ENCODE peak calls at places on chromosomes 5 and 9, in six cellular contexts. A is lung, Z is mucosa of descending colon, O is pancreas, C is fibroblast of pulmonary artery, U is MM.1S. M is an unnamed sample.

GRCh38 chr9:134556531-134557068 is 85.0 kb upstream of the COL5A1 start:
- DNase-seq in C (peak; percentile 39), Z (peak; percentile 13), U (no peak), O (no peak), A (no peak), M (no peak)

GRCh38 chr5:137218896-137219295 is 280.2 kb downstream of the SPOCK1 start:
- DNase-seq in O (no peak), A (no peak), C (peak; percentile 8), Z (no peak), U (no peak), M (no peak)

GRCh38 chr5:36820900-36821299 is 55.7 kb upstream of the NIPBL start:
- DNase-seq in O (no peak), A (no peak), C (no peak), Z (no peak), U (no peak), M (no peak)

GRCh38 chr5:32096891-32097592 is 77.1 kb downstream of the GOLPH3 start:
- DNase-seq in Z (no peak), U (no peak), C (no peak), O (no peak), A (no peak), M (no peak)

GRCh38 chr5:87322381-87322780 is 54.7 kb downstream of the RASA1 start:
- DNase-seq in C (no peak), U (no peak), O (no peak), Z (no peak), A (no peak), M (no peak)

GRCh38 chr5:2756764-2757163 is 5.3 kb upstream of the IRX2 start:
- DNase-seq in Z (no peak), U (no peak), A (no peak), C (no peak), O (no peak), M (no peak)

GRCh38 chr5:62127098-62127736 is 178.8 kb upstream of the KIF2A start:
- DNase-seq in O (no peak), A (no peak), U (no peak), C (no peak), Z (no peak), M (no peak)

GRCh38 chr5:66821626-66822429 is 225.6 kb downstream of the MAST4 start:
- DNase-seq in C (peak; percentile 45), O (no peak), Z (no peak), A (no peak), U (no peak), M (no peak)

GRCh38 chr5:167580608-167581007 is 710.8 kb upstream of the WWC1 start:
- DNase-seq in U (no peak), O (no peak), A (no peak), Z (no peak), C (no peak), M (no peak)

GRCh38 chr9:125637264-125637663 is 69.7 kb downstream of the MAPKAP1 start:
- DNase-seq in C (no peak), Z (no peak), O (no peak), A (no peak), U (no peak), M (no peak)

GRCh38 chr5:135462304-135462703 is 10.2 kb upstream of the TIFAB start:
- DNase-seq in O (no peak), A (no peak), C (peak; percentile 44), U (peak; percentile 92), Z (no peak), M (peak; percentile 68)

GRCh38 chr5:179268966-179269693 is 76.1 kb downstream of the ADAMTS2 start:
- DNase-seq in C (no peak), A (no peak), Z (no peak), O (no peak), U (no peak), M (no peak)

GRCh38 chr5:144844086-144844485 is 673.4 kb downstream of the KCTD16 start:
- DNase-seq in O (no peak), A (no peak), C (no peak), Z (no peak), U (no peak), M (no peak)

GRCh38 chr5:109989994-109990722 is 300.4 kb downstream of the MAN2A1 start:
- DNase-seq in A (no peak), O (no peak), C (no peak), Z (no peak), U (no peak), M (no peak)

GRCh38 chr5:154646841-154647759 is 108.1 kb upstream of the LARP1 start:
- DNase-seq in C (peak; percentile 33), A (peak; percentile 45), U (no peak), O (peak; percentile 91), Z (peak; percentile 82), M (peak; percentile 14)

GRCh38 chr5:52177193-52177592 is 610.5 kb upstream of the ITGA1 start:
- DNase-seq in O (no peak), Z (no peak), A (no peak), U (no peak), C (no peak), M (no peak)

GRCh38 chr5:90201923-90202322 is 207.6 kb downstream of the CETN3 start:
- DNase-seq in C (peak; percentile 49), Z (no peak), A (no peak), O (no peak), U (no peak), M (no peak)

GRCh38 chr5:83509535-83509934 is 38.0 kb downstream of the VCAN start:
- DNase-seq in A (peak; percentile 34), U (no peak), Z (no peak), C (peak; percentile 88), O (no peak), M (no peak)

GRCh38 chr5:156103116-156103860 is 223.7 kb upstream of the SGCD start:
- DNase-seq in A (no peak), C (no peak), Z (no peak), U (no peak), O (no peak), M (no peak)

GRCh38 chr9:21002040-21002439 is 29.4 kb downstream of the HACD4 start:
- DNase-seq in Z (no peak), C (no peak), U (peak; percentile 36), A (no peak), O (no peak), M (no peak)

GRCh38 chr9:79664375-79664825 is 92.6 kb downstream of the TLE4 start:
- DNase-seq in Z (no peak), U (no peak), O (no peak), C (no peak), A (no peak), M (no peak)

GRCh38 chr5:148309746-148310145 is 2.5 kb upstream of the SPINK7 start:
- DNase-seq in Z (no peak), O (no peak), U (no peak), C (no peak), A (no peak), M (no peak)

GRCh38 chr9:93318441-93318840 is 133.0 kb upstream of the FAM120A start:
- DNase-seq in A (no peak), O (no peak), C (no peak), U (no peak), Z (no peak), M (no peak)

GRCh38 chr9:87276327-87276841 is 221.3 kb upstream of the DAPK1 start:
- DNase-seq in C (peak; percentile 81), A (no peak), U (no peak), Z (no peak), O (no peak), M (no peak)

GRCh38 chr9:116806075-116806474 is 119.0 kb downstream of the TRIM32 start:
- DNase-seq in O (no peak), Z (no peak), C (peak; percentile 25), U (peak; percentile 23), A (no peak), M (peak; percentile 46)

GRCh38 chr5:141040763-141041426 is 10.3 kb upstream of the PCDHB1 start:
- DNase-seq in A (peak; percentile 95), C (peak; percentile 62), O (peak; percentile 95), Z (peak; percentile 74), U (peak; percentile 96), M (peak; percentile 100)

GRCh38 chr5:23591250-23591649 is 83.8 kb downstream of the PRDM9 start:
- DNase-seq in C (no peak), A (no peak), U (no peak), Z (no peak), O (no peak), M (no peak)
- TF ChIP-seq CTCF in C (no peak), A (no peak), U (no peak), Z (no peak), O (no peak), M (no peak)

DNA sequence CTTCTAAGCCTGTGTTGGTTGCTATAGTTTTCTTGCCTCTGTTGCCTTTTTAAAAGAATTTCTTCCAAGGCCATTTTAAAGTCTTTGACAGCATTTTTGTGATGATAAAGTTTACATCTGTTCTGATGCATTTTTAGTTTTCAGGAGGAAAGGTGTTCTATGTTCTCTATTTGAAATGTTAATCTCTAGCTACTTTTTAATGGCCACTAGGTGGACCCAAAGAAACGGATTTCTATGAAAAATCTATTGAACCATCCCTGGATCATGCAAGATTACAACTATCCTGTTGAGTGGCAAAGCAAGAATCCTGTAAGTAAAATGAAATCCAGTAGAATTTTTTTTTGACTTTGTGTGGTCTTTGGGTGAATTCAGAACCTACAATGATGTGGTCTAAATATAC is 60.2 kb downstream of the MELK start:
- DNase-seq in U (peak; percentile 24), C (peak; percentile 67), A (no peak), O (no peak), Z (no peak), M (no peak)
- TF ChIP-seq CTCF in U (peak; percentile 57), C (peak; percentile 62), A (no peak), O (peak; percentile 32), Z (no peak), M (peak; percentile 74)

DNA sequence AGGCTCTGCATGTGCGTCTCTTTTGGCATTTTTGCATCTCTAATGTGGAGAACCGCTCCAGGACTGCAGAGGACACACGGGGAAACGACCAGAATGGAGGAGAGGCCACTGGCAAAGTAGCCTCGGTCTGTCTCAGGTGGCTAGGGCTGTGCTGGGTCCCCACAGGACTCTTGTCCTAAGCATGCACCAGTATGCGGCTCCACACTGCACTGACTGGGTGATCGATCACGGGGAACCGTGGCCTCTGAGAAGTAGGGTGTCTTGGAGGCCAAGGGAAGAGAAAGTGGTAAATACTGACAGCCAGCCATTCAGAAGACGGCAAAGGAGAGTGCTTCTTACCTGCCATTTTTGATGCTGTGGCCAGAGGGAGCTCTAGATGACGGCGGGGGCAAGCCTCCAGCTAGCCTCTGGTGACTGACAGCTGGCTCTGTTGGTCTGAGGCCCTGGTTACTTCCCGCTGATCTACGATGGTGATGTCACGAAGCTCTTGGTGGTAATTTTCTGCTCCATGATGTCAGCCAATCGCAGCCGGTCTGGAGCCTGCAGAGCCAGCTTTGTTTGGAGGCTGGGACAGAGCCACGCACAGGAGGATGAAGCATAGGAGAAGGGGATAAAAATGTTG is 40.4 kb upstream of the GADD45G start:
- DNase-seq in U (peak; percentile 83), A (no peak), C (peak; percentile 12), O (no peak), Z (no peak), M (peak; percentile 42)
- TF ChIP-seq CTCF in U (peak; percentile 47), A (no peak), C (peak; percentile 9), O (no peak), Z (no peak), M (no peak)

GRCh38 chr5:134005415-134006118 is 792 bp upstream of the VDAC1 start:
- DNase-seq in U (no peak), A (no peak), O (no peak), Z (peak; percentile 77), C (no peak), M (no peak)

GRCh38 chr5:134003957-134004625 is 684 bp downstream of the VDAC1 start:
- DNase-seq in U (peak; percentile 45), C (peak; percentile 57), A (peak; percentile 51), Z (peak; percentile 76), O (peak; percentile 41), M (no peak)

GRCh38 chr5:134003064-134003956 is 1.5 kb downstream of the VDAC1 start:
- DNase-seq in O (no peak), A (no peak), Z (no peak), U (no peak), C (no peak), M (no peak)

GRCh38 chr5:134006119-134006514 is 1.3 kb upstream of the VDAC1 start:
- DNase-seq in Z (no peak), A (no peak), O (no peak), U (no peak), C (no peak), M (no peak)

GRCh38 chr5:134004626-134005414 is at the start of gene VDAC1:
- DNase-seq in U (peak; percentile 74), C (peak; percentile 91), Z (peak; percentile 86), A (peak; percentile 77), O (peak; percentile 71), M (peak; percentile 79)
- TF ChIP-seq CTCF in U (peak; percentile 5), C (no peak), Z (no peak), A (no peak), O (no peak), M (no peak)